ENCODE peak calls at places on chromosome 19, in ten cellular contexts. Y, W, S, R, G, E, L, N, D and O are unnamed samples.
A peak's percentile ranks its signal among the peaks of the same experiment; 100 is the strongest.

GRCh38 chr19:1113986-1114483 is 10.2 kb downstream of the GPX4 start:
- DNase-seq in G (no peak), W (no peak), N (peak; percentile 5), S (no peak), R (no peak), E (no peak), D (no peak), Y (no peak), L (no peak), O (no peak)

GRCh38 chr19:9183000-9183399 is 4.2 kb downstream of the OR7D2 start:
- DNase-seq in R (no peak), W (no peak), E (no peak), N (no peak), D (no peak), Y (no peak), L (no peak), G (no peak), S (no peak), O (no peak)

GRCh38 chr19:49718511-49718910 is 27.6 kb downstream of the CPT1C start:
- DNase-seq in D (no peak), Y (no peak), S (no peak), G (peak; percentile 29), L (no peak), R (no peak), N (no peak), E (no peak), W (no peak), O (no peak)

GRCh38 chr19:39563408-39563807 is 23.4 kb upstream of the EID2 start:
- DNase-seq in S (no peak), R (no peak), L (no peak), N (no peak), W (no peak), D (no peak), G (no peak), E (no peak), Y (peak; percentile 74), O (no peak)

GRCh38 chr19:34664168-34664567 is 12.8 kb downstream of the SCGB2B2 start:
- DNase-seq in D (no peak), S (no peak), L (no peak), W (no peak), R (no peak), G (no peak), E (no peak), Y (no peak), N (no peak), O (no peak)

GRCh38 chr19:35436477-35437141 is 11.4 kb upstream of the FFAR2 start:
- DNase-seq in N (no peak), E (no peak), S (no peak), D (peak; percentile 20), R (no peak), W (no peak), L (no peak), G (no peak), Y (peak; percentile 75), O (peak; percentile 26)

GRCh38 chr19:14006766-14007562 is 844 bp upstream of the RFX1 start:
- DNase-seq in W (no peak), Y (no peak), G (peak; percentile 73), E (peak; percentile 84), L (no peak), S (peak; percentile 80), R (peak; percentile 82), N (peak; percentile 88), D (no peak), O (peak; percentile 89)

GRCh38 chr19:58372311-58373133 is 8.3 kb downstream of the ZNF837 start:
- DNase-seq in E (peak; percentile 45), D (no peak), R (no peak), G (no peak), W (no peak), L (no peak), Y (no peak), N (no peak), S (no peak), O (no peak)

GRCh38 chr19:44306283-44306682 is 1.5 kb upstream of the ZNF235 start:
- DNase-seq in D (no peak), Y (no peak), E (no peak), S (no peak), R (no peak), N (no peak), G (no peak), W (no peak), L (no peak), O (no peak)

GRCh38 chr19:28130066-28130511 is 1082.9 kb downstream of the UQCRFS1 start:
- DNase-seq in W (no peak), L (no peak), N (no peak), D (no peak), G (no peak), S (no peak), R (no peak), E (no peak), Y (no peak), O (no peak)

GRCh38 chr19:17159466-17160393 is 55.4 kb upstream of the USE1 start:
- DNase-seq in G (no peak), D (no peak), N (no peak), W (no peak), E (no peak), S (no peak), Y (no peak), L (no peak), R (no peak), O (no peak)